ENCODE peak calls at places on chromosomes 7 and 10, in eight cellular contexts. One of them, this sample, is unnamed. For H3K4me1, the result is how much of the 10 kb centered on the place peaks cover.

GRCh38 chr7:3922175-3922635 is 621.2 kb downstream of the SDK1 start:
- DNase-seq in mesenchymal stem cell: peak
- DNase-seq in GM12878: no peak
- DNase-seq in ascending aorta: peak
- DNase-seq in neuronal stem cell: peak
- DNase-seq in PC-9: peak
- DNase-seq in CD8-positive, alpha-beta memory T cell: no peak
- DNase-seq in PC-3: peak
- DNase-seq in this sample: peak

GRCh38 chr10:7715515-7715914 is 12.4 kb downstream of the ITIH2 start:
- DNase-seq in PC-9: no peak
- DNase-seq in PC-3: no peak
- DNase-seq in mesenchymal stem cell: no peak
- DNase-seq in GM12878: no peak
- DNase-seq in neuronal stem cell: no peak
- DNase-seq in ascending aorta: no peak
- DNase-seq in CD8-positive, alpha-beta memory T cell: no peak
- DNase-seq in this sample: no peak

GRCh38 chr7:120445276-120445675 is 172.3 kb downstream of the KCND2 start:
- DNase-seq in PC-9: no peak
- DNase-seq in ascending aorta: no peak
- DNase-seq in neuronal stem cell: no peak
- DNase-seq in CD8-positive, alpha-beta memory T cell: no peak
- DNase-seq in GM12878: no peak
- DNase-seq in mesenchymal stem cell: no peak
- DNase-seq in PC-3: no peak
- DNase-seq in this sample: no peak

GRCh38 chr10:37263304-37263703 is 137.9 kb downstream of the ANKRD30A start:
- DNase-seq in GM12878: no peak
- DNase-seq in ascending aorta: no peak
- DNase-seq in neuronal stem cell: no peak
- DNase-seq in PC-3: peak
- DNase-seq in CD8-positive, alpha-beta memory T cell: no peak
- DNase-seq in PC-9: no peak
- DNase-seq in mesenchymal stem cell: no peak
- DNase-seq in this sample: no peak

GRCh38 chr10:71882813-71883746 is 32.0 kb upstream of the PSAP start:
- DNase-seq in CD8-positive, alpha-beta memory T cell: no peak
- DNase-seq in PC-9: no peak
- DNase-seq in GM12878: no peak
- DNase-seq in PC-3: no peak
- DNase-seq in ascending aorta: no peak
- DNase-seq in neuronal stem cell: no peak
- DNase-seq in mesenchymal stem cell: no peak
- DNase-seq in this sample: no peak

GRCh38 chr7:64887756-64888508 is 15.1 kb upstream of the ZNF273 start:
- DNase-seq in GM12878: no peak
- DNase-seq in CD8-positive, alpha-beta memory T cell: peak
- DNase-seq in ascending aorta: no peak
- DNase-seq in PC-3: no peak
- DNase-seq in neuronal stem cell: no peak
- DNase-seq in mesenchymal stem cell: no peak
- DNase-seq in PC-9: no peak
- DNase-seq in this sample: no peak

GRCh38 chr10:75352650-75353049 is 48.9 kb downstream of the ZNF503 start:
- DNase-seq in ascending aorta: no peak
- DNase-seq in GM12878: no peak
- DNase-seq in neuronal stem cell: no peak
- DNase-seq in CD8-positive, alpha-beta memory T cell: no peak
- DNase-seq in PC-9: no peak
- DNase-seq in PC-3: no peak
- DNase-seq in mesenchymal stem cell: peak
- DNase-seq in this sample: peak

GRCh38 chr10:4652111-4653010 is 173.6 kb upstream of the AKR1E2 start:
- DNase-seq in GM12878: no peak
- DNase-seq in mesenchymal stem cell: peak
- DNase-seq in neuronal stem cell: no peak
- DNase-seq in PC-9: no peak
- DNase-seq in CD8-positive, alpha-beta memory T cell: no peak
- DNase-seq in PC-3: no peak
- DNase-seq in ascending aorta: no peak
- DNase-seq in this sample: no peak

GRCh38 chr10:49606981-49607535 is 3.1 kb upstream of the SLC18A3 start:
- DNase-seq in PC-3: peak
- DNase-seq in ascending aorta: peak
- DNase-seq in GM12878: no peak
- DNase-seq in CD8-positive, alpha-beta memory T cell: peak
- DNase-seq in neuronal stem cell: peak
- DNase-seq in PC-9: peak
- DNase-seq in mesenchymal stem cell: peak
- DNase-seq in this sample: peak

GRCh38 chr7:94763268-94763667 is 107.3 kb upstream of the SGCE start:
- DNase-seq in PC-9: no peak
- DNase-seq in CD8-positive, alpha-beta memory T cell: no peak
- DNase-seq in PC-3: no peak
- DNase-seq in ascending aorta: no peak
- DNase-seq in neuronal stem cell: no peak
- DNase-seq in mesenchymal stem cell: no peak
- DNase-seq in GM12878: no peak
- DNase-seq in this sample: no peak

GRCh38 chr7:4726568-4726967 is 44.5 kb downstream of the FOXK1 start:
- DNase-seq in CD8-positive, alpha-beta memory T cell: peak
- DNase-seq in neuronal stem cell: no peak
- DNase-seq in PC-3: no peak
- DNase-seq in mesenchymal stem cell: no peak
- DNase-seq in ascending aorta: no peak
- DNase-seq in GM12878: no peak
- DNase-seq in PC-9: no peak
- DNase-seq in this sample: no peak

GRCh38 chr10:132449826-132450211 is 52.8 kb downstream of the PWWP2B start:
- DNase-seq in CD8-positive, alpha-beta memory T cell: no peak
- DNase-seq in PC-3: no peak
- DNase-seq in ascending aorta: no peak
- DNase-seq in GM12878: no peak
- DNase-seq in PC-9: no peak
- DNase-seq in mesenchymal stem cell: no peak
- DNase-seq in neuronal stem cell: no peak
- DNase-seq in this sample: no peak

GRCh38 chr7:28474267-28474618 is 61.9 kb downstream of the CREB5 start:
- DNase-seq in CD8-positive, alpha-beta memory T cell: no peak
- DNase-seq in PC-3: no peak
- DNase-seq in neuronal stem cell: no peak
- DNase-seq in GM12878: no peak
- DNase-seq in PC-9: no peak
- DNase-seq in ascending aorta: no peak
- DNase-seq in mesenchymal stem cell: no peak
- DNase-seq in this sample: peak

GRCh38 chr7:90563286-90563685 is 32.8 kb upstream of the CDK14 start:
- DNase-seq in ascending aorta: no peak
- DNase-seq in CD8-positive, alpha-beta memory T cell: no peak
- DNase-seq in mesenchymal stem cell: no peak
- DNase-seq in neuronal stem cell: no peak
- DNase-seq in PC-3: no peak
- DNase-seq in GM12878: no peak
- DNase-seq in PC-9: no peak
- DNase-seq in this sample: no peak

GRCh38 chr7:77985974-77986339 is 187.4 kb downstream of the PHTF2 start:
- DNase-seq in PC-3: no peak
- DNase-seq in mesenchymal stem cell: no peak
- DNase-seq in CD8-positive, alpha-beta memory T cell: no peak
- DNase-seq in PC-9: no peak
- DNase-seq in GM12878: no peak
- DNase-seq in ascending aorta: no peak
- DNase-seq in neuronal stem cell: no peak
- DNase-seq in this sample: no peak

GRCh38 chr7:16318463-16318862 is 102.9 kb downstream of the CRPPA start:
- DNase-seq in PC-9: peak
- DNase-seq in mesenchymal stem cell: no peak
- DNase-seq in neuronal stem cell: no peak
- DNase-seq in ascending aorta: no peak
- DNase-seq in PC-3: peak
- DNase-seq in GM12878: no peak
- DNase-seq in CD8-positive, alpha-beta memory T cell: no peak
- DNase-seq in this sample: no peak

GRCh38 chr7:16315280-16315679 is 106.1 kb downstream of the CRPPA start:
- DNase-seq in PC-9: no peak
- DNase-seq in ascending aorta: no peak
- DNase-seq in mesenchymal stem cell: no peak
- DNase-seq in neuronal stem cell: no peak
- DNase-seq in CD8-positive, alpha-beta memory T cell: no peak
- DNase-seq in GM12878: no peak
- DNase-seq in PC-3: no peak
- DNase-seq in this sample: no peak

GRCh38 chr7:16320261-16320660 is 101.1 kb downstream of the CRPPA start:
- DNase-seq in GM12878: no peak
- DNase-seq in PC-9: no peak
- DNase-seq in CD8-positive, alpha-beta memory T cell: no peak
- DNase-seq in ascending aorta: no peak
- DNase-seq in PC-3: no peak
- DNase-seq in neuronal stem cell: no peak
- DNase-seq in mesenchymal stem cell: no peak
- DNase-seq in this sample: no peak

GRCh38 chr7:16317406-16317805 is 103.9 kb downstream of the CRPPA start:
- DNase-seq in mesenchymal stem cell: no peak
- DNase-seq in PC-9: no peak
- DNase-seq in ascending aorta: no peak
- DNase-seq in GM12878: no peak
- DNase-seq in neuronal stem cell: no peak
- DNase-seq in PC-3: no peak
- DNase-seq in CD8-positive, alpha-beta memory T cell: no peak
- DNase-seq in this sample: no peak

GRCh38 chr7:16318989-16319915 is 102.1 kb downstream of the CRPPA start:
- DNase-seq in neuronal stem cell: no peak
- DNase-seq in CD8-positive, alpha-beta memory T cell: no peak
- DNase-seq in PC-3: peak
- DNase-seq in PC-9: peak
- DNase-seq in GM12878: no peak
- DNase-seq in mesenchymal stem cell: peak
- DNase-seq in ascending aorta: no peak
- DNase-seq in this sample: peak
- H3K4me1 ChIP-seq in neuronal stem cell: under half
- H3K4me1 ChIP-seq in CD8-positive, alpha-beta memory T cell: under half
- H3K4me1 ChIP-seq in PC-3: under half
- H3K4me1 ChIP-seq in PC-9: under half
- H3K4me1 ChIP-seq in GM12878: under half
- H3K4me1 ChIP-seq in mesenchymal stem cell: under half
- H3K4me1 ChIP-seq in ascending aorta: under half
- H3K4me1 ChIP-seq in this sample: under half

DNA sequence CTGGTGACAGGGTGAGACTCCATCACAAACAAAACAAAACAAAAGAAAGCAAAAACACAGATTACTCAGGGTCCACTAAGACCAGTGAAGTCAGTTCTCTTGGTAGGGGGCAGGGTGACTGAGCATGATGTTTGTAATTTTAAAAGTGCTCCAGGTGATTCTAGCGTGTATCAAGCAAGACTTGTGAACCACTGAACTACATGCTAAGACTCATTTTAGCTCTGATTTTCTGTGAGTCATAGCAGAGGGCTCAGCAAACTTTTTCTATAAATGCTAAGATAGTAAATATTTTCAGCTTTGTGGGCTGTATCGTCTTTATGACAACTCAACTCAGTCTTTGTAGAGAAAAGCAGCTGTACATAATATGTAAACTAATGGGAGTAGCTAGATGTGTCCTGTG is 141.2 kb downstream of the CFTR start:
- DNase-seq in mesenchymal stem cell: no peak
- DNase-seq in ascending aorta: no peak
- DNase-seq in neuronal stem cell: no peak
- DNase-seq in PC-9: no peak
- DNase-seq in CD8-positive, alpha-beta memory T cell: no peak
- DNase-seq in GM12878: no peak
- DNase-seq in PC-3: no peak
- DNase-seq in this sample: peak
- H3K27ac ChIP-seq in mesenchymal stem cell: no peak
- H3K27ac ChIP-seq in ascending aorta: no peak
- H3K27ac ChIP-seq in neuronal stem cell: no peak
- H3K27ac ChIP-seq in PC-9: no peak
- H3K27ac ChIP-seq in CD8-positive, alpha-beta memory T cell: no peak
- H3K27ac ChIP-seq in GM12878: no peak
- H3K27ac ChIP-seq in PC-3: no peak
- H3K27ac ChIP-seq in this sample: no peak

GRCh38 chr10:23820789-23821188 is 381.9 kb downstream of the OTUD1 start:
- DNase-seq in CD8-positive, alpha-beta memory T cell: no peak
- DNase-seq in GM12878: no peak
- DNase-seq in PC-9: no peak
- DNase-seq in ascending aorta: no peak
- DNase-seq in PC-3: no peak
- DNase-seq in mesenchymal stem cell: no peak
- DNase-seq in neuronal stem cell: no peak
- DNase-seq in this sample: no peak

GRCh38 chr10:23813687-23814086 is 374.8 kb downstream of the OTUD1 start:
- DNase-seq in ascending aorta: no peak
- DNase-seq in PC-9: no peak
- DNase-seq in PC-3: no peak
- DNase-seq in mesenchymal stem cell: no peak
- DNase-seq in neuronal stem cell: no peak
- DNase-seq in CD8-positive, alpha-beta memory T cell: no peak
- DNase-seq in GM12878: no peak
- DNase-seq in this sample: no peak

DNA sequence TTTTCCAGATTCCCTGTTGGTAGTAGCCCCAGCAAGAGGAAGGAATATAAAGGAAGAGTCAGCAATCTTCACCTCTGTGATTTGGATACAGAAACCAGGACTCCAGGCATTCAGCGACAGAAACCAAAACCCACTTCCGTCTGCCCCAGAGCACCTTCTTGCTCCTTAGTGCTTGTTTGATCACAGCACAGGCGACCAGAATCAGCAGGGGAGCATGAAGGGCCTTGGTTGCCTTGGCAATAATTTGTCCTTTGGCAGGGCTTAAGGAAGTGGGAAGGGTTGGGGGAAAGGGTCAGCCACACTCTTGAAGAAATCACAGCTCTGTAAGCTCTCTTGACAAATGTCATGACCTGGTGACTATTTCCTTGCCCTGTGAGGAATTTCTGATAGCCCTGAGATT is 379.6 kb downstream of the OTUD1 start:
- DNase-seq in neuronal stem cell: peak
- DNase-seq in PC-9: no peak
- DNase-seq in GM12878: no peak
- DNase-seq in mesenchymal stem cell: no peak
- DNase-seq in ascending aorta: no peak
- DNase-seq in PC-3: no peak
- DNase-seq in CD8-positive, alpha-beta memory T cell: no peak
- DNase-seq in this sample: no peak
- H3K4me1 ChIP-seq in neuronal stem cell: under half
- H3K4me1 ChIP-seq in PC-9: under half
- H3K4me1 ChIP-seq in GM12878: under half
- H3K4me1 ChIP-seq in mesenchymal stem cell: under half
- H3K4me1 ChIP-seq in ascending aorta: under half
- H3K4me1 ChIP-seq in PC-3: under half
- H3K4me1 ChIP-seq in CD8-positive, alpha-beta memory T cell: under half
- H3K4me1 ChIP-seq in this sample: under half

DNA sequence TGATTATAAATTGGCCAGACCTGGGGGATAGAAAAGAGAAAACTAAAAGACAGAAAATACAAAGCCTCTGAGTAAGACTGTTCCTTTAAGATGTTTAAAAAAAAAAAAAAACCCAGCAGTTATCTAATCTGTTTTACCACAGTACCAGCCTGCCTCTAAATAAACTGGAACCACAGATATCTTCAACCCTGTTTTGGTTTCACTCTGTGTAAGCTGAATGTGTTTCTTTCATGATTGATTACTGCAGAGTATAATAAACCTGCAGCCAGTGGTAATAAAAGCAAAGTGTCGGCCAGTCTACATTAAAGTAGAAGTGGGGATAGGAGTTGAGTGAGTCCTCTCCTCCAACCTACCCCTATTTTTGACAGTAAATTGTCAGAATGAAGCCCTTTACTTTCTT is 40.6 kb downstream of the MGAM2 start:
- DNase-seq in PC-9: no peak
- DNase-seq in PC-3: no peak
- DNase-seq in neuronal stem cell: no peak
- DNase-seq in CD8-positive, alpha-beta memory T cell: no peak
- DNase-seq in GM12878: peak
- DNase-seq in ascending aorta: no peak
- DNase-seq in mesenchymal stem cell: no peak
- DNase-seq in this sample: no peak
- H3K27ac ChIP-seq in PC-9: no peak
- H3K27ac ChIP-seq in PC-3: no peak
- H3K27ac ChIP-seq in neuronal stem cell: no peak
- H3K27ac ChIP-seq in CD8-positive, alpha-beta memory T cell: no peak
- H3K27ac ChIP-seq in GM12878: no peak
- H3K27ac ChIP-seq in ascending aorta: no peak
- H3K27ac ChIP-seq in mesenchymal stem cell: no peak
- H3K27ac ChIP-seq in this sample: no peak

This sample was measured in foreskin keratinocyte.